ENCODE peak calls at places on chromosomes 5 and 9, in five cellular contexts. One of them, this sample, is unnamed.

GRCh38 chr5:100270323-100270771 is 264.8 kb upstream of the FAM174A start:
- DNase-seq in IMR-90: no peak
- DNase-seq in neuronal stem cell: no peak
- DNase-seq in mesendoderm: no peak
- DNase-seq in H1: no peak
- DNase-seq in this sample: peak; percentile 6

GRCh38 chr9:72986522-72987116 is 33.8 kb upstream of the ALDH1A1 start:
- DNase-seq in IMR-90: no peak
- DNase-seq in neuronal stem cell: no peak
- DNase-seq in mesendoderm: no peak
- DNase-seq in H1: no peak
- DNase-seq in this sample: no peak

GRCh38 chr5:133807348-133807747 is 161.1 kb downstream of the C5orf15 start:
- DNase-seq in IMR-90: no peak
- DNase-seq in neuronal stem cell: no peak
- DNase-seq in mesendoderm: peak; percentile 31
- DNase-seq in H1: no peak
- DNase-seq in this sample: no peak

GRCh38 chr5:8720476-8720875 is 825.4 kb downstream of the SEMA5A start:
- DNase-seq in IMR-90: peak; percentile 57
- DNase-seq in neuronal stem cell: no peak
- DNase-seq in mesendoderm: no peak
- DNase-seq in H1: no peak
- DNase-seq in this sample: no peak

GRCh38 chr9:132008871-132009812 is 70.5 kb downstream of the MED27 start:
- DNase-seq in IMR-90: no peak
- DNase-seq in neuronal stem cell: no peak
- DNase-seq in mesendoderm: no peak
- DNase-seq in H1: no peak
- DNase-seq in this sample: no peak

GRCh38 chr5:79853676-79854418 is 137.2 kb downstream of the MTX3 start:
- DNase-seq in IMR-90: peak; percentile 16
- DNase-seq in neuronal stem cell: no peak
- DNase-seq in mesendoderm: peak; percentile 47
- DNase-seq in H1: no peak
- DNase-seq in this sample: no peak

GRCh38 chr9:17682684-17683083 is 103.8 kb downstream of the SH3GL2 start:
- DNase-seq in IMR-90: no peak
- DNase-seq in neuronal stem cell: no peak
- DNase-seq in mesendoderm: no peak
- DNase-seq in H1: no peak
- DNase-seq in this sample: no peak

GRCh38 chr5:96079075-96079474 is 117.4 kb upstream of the ELL2 start:
- DNase-seq in IMR-90: peak; percentile 97
- DNase-seq in neuronal stem cell: no peak
- DNase-seq in mesendoderm: peak; percentile 59
- DNase-seq in H1: no peak
- DNase-seq in this sample: peak; percentile 91

GRCh38 chr5:176658007-176658599 is 10.8 kb downstream of the TSPAN17 start:
- DNase-seq in IMR-90: peak; percentile 62
- DNase-seq in neuronal stem cell: peak; percentile 48
- DNase-seq in mesendoderm: peak; percentile 88
- DNase-seq in H1: peak; percentile 54
- DNase-seq in this sample: peak; percentile 72

GRCh38 chr9:127447416-127448111 is 3.6 kb downstream of the RPL12 start:
- DNase-seq in IMR-90: peak; percentile 45
- DNase-seq in neuronal stem cell: no peak
- DNase-seq in mesendoderm: peak; percentile 47
- DNase-seq in H1: no peak
- DNase-seq in this sample: no peak

GRCh38 chr5:65722575-65723424 is 795 bp downstream of the NLN start:
- DNase-seq in IMR-90: peak; percentile 63
- DNase-seq in neuronal stem cell: peak; percentile 40
- DNase-seq in mesendoderm: peak; percentile 83
- DNase-seq in H1: no peak
- DNase-seq in this sample: peak; percentile 75

GRCh38 chr9:114305189-114305555 is 17.7 kb upstream of the ORM1 start:
- DNase-seq in IMR-90: no peak
- DNase-seq in neuronal stem cell: no peak
- DNase-seq in mesendoderm: no peak
- DNase-seq in H1: no peak
- DNase-seq in this sample: no peak

GRCh38 chr9:94156549-94157407 is 72.5 kb downstream of the PTPDC1 start:
- DNase-seq in IMR-90: peak; percentile 50
- DNase-seq in neuronal stem cell: no peak
- DNase-seq in mesendoderm: no peak
- DNase-seq in H1: no peak
- DNase-seq in this sample: no peak

GRCh38 chr5:139669681-139670368 is 21.7 kb downstream of the CXXC5 start:
- DNase-seq in IMR-90: no peak
- DNase-seq in neuronal stem cell: no peak
- DNase-seq in mesendoderm: no peak
- DNase-seq in H1: no peak
- DNase-seq in this sample: no peak

GRCh38 chr9:69590241-69590640 is 81.9 kb downstream of the APBA1 start:
- DNase-seq in IMR-90: no peak
- DNase-seq in neuronal stem cell: no peak
- DNase-seq in mesendoderm: no peak
- DNase-seq in H1: no peak
- DNase-seq in this sample: no peak

GRCh38 chr5:177035982-177036381 is 13.5 kb downstream of the ZNF346 start:
- DNase-seq in IMR-90: no peak
- DNase-seq in neuronal stem cell: no peak
- DNase-seq in mesendoderm: peak; percentile 81
- DNase-seq in H1: no peak
- DNase-seq in this sample: no peak

GRCh38 chr9:7387844-7388243 is 411.7 kb downstream of the DMAC1 start:
- DNase-seq in IMR-90: no peak
- DNase-seq in neuronal stem cell: no peak
- DNase-seq in mesendoderm: no peak
- DNase-seq in H1: no peak
- DNase-seq in this sample: peak; percentile 47

GRCh38 chr9:94714494-94714893 is 12.0 kb upstream of the AOPEP start:
- DNase-seq in IMR-90: peak; percentile 27
- DNase-seq in neuronal stem cell: no peak
- DNase-seq in mesendoderm: no peak
- DNase-seq in H1: no peak
- DNase-seq in this sample: no peak

GRCh38 chr5:176776916-176777315 is 33.4 kb upstream of the UNC5A start:
- DNase-seq in IMR-90: no peak
- DNase-seq in neuronal stem cell: no peak
- DNase-seq in mesendoderm: no peak
- DNase-seq in H1: no peak
- DNase-seq in this sample: no peak

GRCh38 chr5:141672856-141673813 is 8.9 kb downstream of the ARAP3 start:
- DNase-seq in IMR-90: no peak
- DNase-seq in neuronal stem cell: no peak
- DNase-seq in mesendoderm: no peak
- DNase-seq in H1: no peak
- DNase-seq in this sample: no peak

GRCh38 chr5:154308457-154309360 is 118.2 kb downstream of the GALNT10 start:
- DNase-seq in IMR-90: peak; percentile 72
- DNase-seq in neuronal stem cell: no peak
- DNase-seq in mesendoderm: no peak
- DNase-seq in H1: no peak
- DNase-seq in this sample: peak; percentile 59

GRCh38 chr5:179858241-179858585 is 404 bp downstream of the MRNIP start:
- DNase-seq in IMR-90: peak; percentile 17
- DNase-seq in neuronal stem cell: no peak
- DNase-seq in mesendoderm: peak; percentile 48
- DNase-seq in H1: no peak
- DNase-seq in this sample: no peak

GRCh38 chr9:119853126-119853525 is 483.9 kb upstream of the BRINP1 start:
- DNase-seq in IMR-90: no peak
- DNase-seq in neuronal stem cell: no peak
- DNase-seq in mesendoderm: no peak
- DNase-seq in H1: no peak
- DNase-seq in this sample: no peak

GRCh38 chr5:34571380-34572041 is 84.6 kb upstream of the RAI14 start:
- DNase-seq in IMR-90: peak; percentile 87
- DNase-seq in neuronal stem cell: no peak
- DNase-seq in mesendoderm: peak; percentile 33
- DNase-seq in H1: no peak
- DNase-seq in this sample: peak; percentile 77

GRCh38 chr9:95406114-95406513 is 88.6 kb upstream of the FANCC start:
- DNase-seq in IMR-90: peak; percentile 51
- DNase-seq in neuronal stem cell: no peak
- DNase-seq in mesendoderm: no peak
- DNase-seq in H1: no peak
- DNase-seq in this sample: peak; percentile 38

GRCh38 chr9:96020822-96021615 is 145.5 kb downstream of the ERCC6L2 start:
- DNase-seq in IMR-90: no peak
- DNase-seq in neuronal stem cell: peak; percentile 26
- DNase-seq in mesendoderm: peak; percentile 42
- DNase-seq in H1: no peak
- DNase-seq in this sample: peak; percentile 48

GRCh38 chr9:77899679-77900354 is 131.8 kb downstream of the GNAQ start:
- DNase-seq in IMR-90: peak; percentile 87
- DNase-seq in neuronal stem cell: no peak
- DNase-seq in mesendoderm: no peak
- DNase-seq in H1: no peak
- DNase-seq in this sample: peak; percentile 70

GRCh38 chr9:21096901-21097255 is 19.1 kb upstream of the IFNB1 start:
- DNase-seq in IMR-90: no peak
- DNase-seq in neuronal stem cell: no peak
- DNase-seq in mesendoderm: no peak
- DNase-seq in H1: no peak
- DNase-seq in this sample: no peak

GRCh38 chr5:130290219-130290618 is 386.0 kb downstream of the CHSY3 start:
- DNase-seq in IMR-90: no peak
- DNase-seq in neuronal stem cell: no peak
- DNase-seq in mesendoderm: no peak
- DNase-seq in H1: no peak
- DNase-seq in this sample: no peak

GRCh38 chr5:50440651-50441478 is at the start of gene EMB:
- DNase-seq in IMR-90: no peak
- DNase-seq in neuronal stem cell: peak; percentile 57
- DNase-seq in mesendoderm: peak; percentile 94
- DNase-seq in H1: peak; percentile 62
- DNase-seq in this sample: peak; percentile 29

GRCh38 chr5:56829137-56829536 is 13.8 kb downstream of the MAP3K1 start:
- DNase-seq in IMR-90: peak; percentile 52
- DNase-seq in neuronal stem cell: no peak
- DNase-seq in mesendoderm: no peak
- DNase-seq in H1: no peak
- DNase-seq in this sample: peak; percentile 64

GRCh38 chr5:173202266-173202875 is 32.6 kb downstream of the NKX2-5 start:
- DNase-seq in IMR-90: no peak
- DNase-seq in neuronal stem cell: no peak
- DNase-seq in mesendoderm: peak; percentile 13
- DNase-seq in H1: no peak
- DNase-seq in this sample: no peak
- H3K4me3 ChIP-seq in IMR-90: no peak overlapping the region
- H3K4me3 ChIP-seq in neuronal stem cell: peak overlapping the region; percentile 67
- H3K4me3 ChIP-seq in mesendoderm: no peak overlapping the region
- H3K4me3 ChIP-seq in H1: no peak overlapping the region
- H3K4me3 ChIP-seq in this sample: peak overlapping the region; percentile 43

DNA sequence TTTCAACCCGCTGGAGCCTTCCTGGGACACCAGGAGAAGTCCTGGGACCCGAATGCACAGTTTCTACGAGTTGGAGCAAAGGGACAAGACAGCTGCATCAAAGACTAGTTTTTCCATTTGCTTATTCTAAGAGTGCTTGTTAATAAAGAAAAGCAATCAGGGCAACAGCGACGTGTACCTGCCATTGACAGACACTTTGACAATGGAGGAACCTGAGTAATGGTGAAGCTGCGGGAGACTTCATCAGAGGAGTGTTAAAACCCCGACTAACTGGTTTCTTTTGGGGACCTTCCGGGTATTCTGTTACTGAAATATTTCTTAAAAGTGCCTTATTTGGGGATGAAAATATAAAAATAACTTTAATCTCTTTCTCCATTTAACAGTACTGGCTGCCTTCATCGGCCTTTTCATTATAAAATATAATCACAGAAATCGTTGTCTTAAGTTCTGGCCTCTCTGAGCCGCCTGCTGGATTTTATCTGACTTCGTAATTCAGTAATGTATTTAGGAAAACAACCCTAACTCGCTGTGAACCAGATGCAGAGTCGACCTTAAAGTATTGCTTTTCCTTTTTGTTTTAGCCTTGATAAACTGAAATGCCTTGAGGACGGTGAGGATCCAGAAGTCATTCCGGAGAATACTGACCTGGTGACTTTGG is 781 bp downstream of the SNAPC3 start:
- DNase-seq in IMR-90: peak; percentile 43
- DNase-seq in neuronal stem cell: no peak
- DNase-seq in mesendoderm: peak; percentile 54
- DNase-seq in H1: no peak
- DNase-seq in this sample: peak; percentile 47
- H3K18ac ChIP-seq in IMR-90: peak overlapping the region; percentile 28
- H3K18ac ChIP-seq in neuronal stem cell: no peak overlapping the region
- H3K18ac ChIP-seq in mesendoderm: peak overlapping the region; percentile 53
- H3K18ac ChIP-seq in H1: no peak overlapping the region
- H3K18ac ChIP-seq in this sample: peak overlapping the region; percentile 47

GRCh38 chr5:12320331-12320730 is 416.1 kb upstream of the CTNND2 start:
- DNase-seq in IMR-90: no peak
- DNase-seq in neuronal stem cell: no peak
- DNase-seq in mesendoderm: no peak
- DNase-seq in H1: no peak
- DNase-seq in this sample: no peak
- H2BK15ac ChIP-seq in IMR-90: no peak overlapping the region
- H2BK15ac ChIP-seq in neuronal stem cell: no peak overlapping the region
- H2BK15ac ChIP-seq in mesendoderm: no peak overlapping the region
- H2BK15ac ChIP-seq in H1: peak overlapping the region; percentile 93
- H2BK15ac ChIP-seq in this sample: no peak overlapping the region

GRCh38 chr9:136372006-136372405 is 1.5 kb downstream of the CARD9 start:
- DNase-seq in IMR-90: no peak
- DNase-seq in neuronal stem cell: no peak
- DNase-seq in mesendoderm: no peak
- DNase-seq in H1: no peak
- DNase-seq in this sample: no peak

GRCh38 chr9:136373300-136374182 is at the start of gene CARD9:
- DNase-seq in IMR-90: no peak
- DNase-seq in neuronal stem cell: no peak
- DNase-seq in mesendoderm: no peak
- DNase-seq in H1: no peak
- DNase-seq in this sample: no peak

GRCh38 chr9:136370687-136371530 is 2.6 kb downstream of the CARD9 start:
- DNase-seq in IMR-90: peak; percentile 59
- DNase-seq in neuronal stem cell: no peak
- DNase-seq in mesendoderm: no peak
- DNase-seq in H1: no peak
- DNase-seq in this sample: no peak

GRCh38 chr9:136374183-136374575 is 710 bp upstream of the CARD9 start:
- DNase-seq in IMR-90: no peak
- DNase-seq in neuronal stem cell: no peak
- DNase-seq in mesendoderm: no peak
- DNase-seq in H1: no peak
- DNase-seq in this sample: no peak

GRCh38 chr9:136372561-136373299 is 739 bp downstream of the CARD9 start:
- DNase-seq in IMR-90: peak; percentile 86
- DNase-seq in neuronal stem cell: no peak
- DNase-seq in mesendoderm: peak; percentile 60
- DNase-seq in H1: no peak
- DNase-seq in this sample: peak; percentile 83
- H3K4me3 ChIP-seq in IMR-90: no peak overlapping the region
- H3K4me3 ChIP-seq in neuronal stem cell: no peak overlapping the region
- H3K4me3 ChIP-seq in mesendoderm: no peak overlapping the region
- H3K4me3 ChIP-seq in H1: no peak overlapping the region
- H3K4me3 ChIP-seq in this sample: no peak overlapping the region